ENCODE peak calls at places on chromosomes 12 and 14, in five cellular contexts. One of them, this sample, is unnamed.

GRCh38 chr12:72346331-72346944 is 74.3 kb downstream of the TRHDE start:
- DNase-seq in colonic mucosa: peak
- DNase-seq in mammary epithelial cell: peak
- DNase-seq in adrenal gland: peak
- DNase-seq in AG04450: peak
- DNase-seq in this sample: peak

GRCh38 chr12:132335179-132335756 is 5.9 kb upstream of the GALNT9 start:
- DNase-seq in mammary epithelial cell: no peak
- DNase-seq in colonic mucosa: no peak
- DNase-seq in adrenal gland: no peak
- DNase-seq in AG04450: no peak
- DNase-seq in this sample: no peak

GRCh38 chr12:473863-474577 is 14.3 kb downstream of the B4GALNT3 start:
- DNase-seq in colonic mucosa: no peak
- DNase-seq in mammary epithelial cell: no peak
- DNase-seq in adrenal gland: no peak
- DNase-seq in AG04450: no peak
- DNase-seq in this sample: no peak

GRCh38 chr14:52031781-52032180 is 37.1 kb downstream of the NID2 start:
- DNase-seq in AG04450: no peak
- DNase-seq in mammary epithelial cell: peak
- DNase-seq in adrenal gland: no peak
- DNase-seq in colonic mucosa: no peak
- DNase-seq in this sample: no peak

GRCh38 chr14:43003845-43004244 is 1397.2 kb downstream of the LRFN5 start:
- DNase-seq in colonic mucosa: no peak
- DNase-seq in AG04450: no peak
- DNase-seq in adrenal gland: no peak
- DNase-seq in mammary epithelial cell: no peak
- DNase-seq in this sample: no peak

GRCh38 chr14:37596790-37597189 is 1.4 kb downstream of the TTC6 start:
- DNase-seq in colonic mucosa: no peak
- DNase-seq in mammary epithelial cell: no peak
- DNase-seq in adrenal gland: no peak
- DNase-seq in AG04450: no peak
- DNase-seq in this sample: no peak

GRCh38 chr12:53844989-53845836 is 93.4 kb upstream of the HOXC13 start:
- DNase-seq in colonic mucosa: no peak
- DNase-seq in adrenal gland: no peak
- DNase-seq in AG04450: no peak
- DNase-seq in mammary epithelial cell: peak
- DNase-seq in this sample: no peak

GRCh38 chr12:61525331-61525730 is 734.9 kb upstream of the USP15 start:
- DNase-seq in colonic mucosa: no peak
- DNase-seq in mammary epithelial cell: no peak
- DNase-seq in adrenal gland: no peak
- DNase-seq in AG04450: no peak
- DNase-seq in this sample: no peak

GRCh38 chr12:87982208-87982607 is 47.0 kb downstream of the C12orf50 start:
- DNase-seq in colonic mucosa: no peak
- DNase-seq in mammary epithelial cell: no peak
- DNase-seq in adrenal gland: no peak
- DNase-seq in AG04450: peak
- DNase-seq in this sample: no peak

GRCh38 chr14:21414137-21414631 is 30.4 kb upstream of the SUPT16H start:
- DNase-seq in AG04450: no peak
- DNase-seq in adrenal gland: no peak
- DNase-seq in mammary epithelial cell: no peak
- DNase-seq in colonic mucosa: no peak
- DNase-seq in this sample: no peak

GRCh38 chr12:46907791-46908190 is 82.0 kb upstream of the SLC38A4 start:
- DNase-seq in AG04450: no peak
- DNase-seq in adrenal gland: no peak
- DNase-seq in colonic mucosa: no peak
- DNase-seq in mammary epithelial cell: no peak
- DNase-seq in this sample: no peak
- TF ChIP-seq CTCF in AG04450: no peak
- TF ChIP-seq CTCF in adrenal gland: no peak
- TF ChIP-seq CTCF in colonic mucosa: no peak
- TF ChIP-seq CTCF in mammary epithelial cell: no peak
- TF ChIP-seq CTCF in this sample: no peak

GRCh38 chr14:103697601-103698379 is 17.5 kb downstream of the XRCC3 start:
- DNase-seq in mammary epithelial cell: no peak
- DNase-seq in AG04450: no peak
- DNase-seq in colonic mucosa: no peak
- DNase-seq in adrenal gland: no peak
- DNase-seq in this sample: no peak

GRCh38 chr14:103698380-103699260 is 16.6 kb downstream of the XRCC3 start:
- DNase-seq in adrenal gland: no peak
- DNase-seq in mammary epithelial cell: no peak
- DNase-seq in colonic mucosa: peak
- DNase-seq in AG04450: no peak
- DNase-seq in this sample: no peak

GRCh38 chr14:103700753-103701490 is 14.3 kb downstream of the XRCC3 start:
- DNase-seq in colonic mucosa: no peak
- DNase-seq in mammary epithelial cell: no peak
- DNase-seq in adrenal gland: peak
- DNase-seq in AG04450: no peak
- DNase-seq in this sample: no peak

GRCh38 chr14:103699901-103700752 is 15.1 kb downstream of the XRCC3 start:
- DNase-seq in mammary epithelial cell: no peak
- DNase-seq in AG04450: no peak
- DNase-seq in colonic mucosa: no peak
- DNase-seq in adrenal gland: peak
- DNase-seq in this sample: no peak

GRCh38 chr14:103699261-103699661 is 16.0 kb downstream of the XRCC3 start:
- DNase-seq in adrenal gland: no peak
- DNase-seq in mammary epithelial cell: no peak
- DNase-seq in AG04450: no peak
- DNase-seq in colonic mucosa: no peak
- DNase-seq in this sample: no peak
- H3K27ac ChIP-seq in adrenal gland: no peak
- H3K27ac ChIP-seq in mammary epithelial cell: no peak
- H3K27ac ChIP-seq in AG04450: no peak
- H3K27ac ChIP-seq in colonic mucosa: no peak
- H3K27ac ChIP-seq in this sample: no peak

GRCh38 chr14:101887219-101887618 is 77.2 kb upstream of the DYNC1H1 start:
- DNase-seq in adrenal gland: no peak
- DNase-seq in colonic mucosa: no peak
- DNase-seq in mammary epithelial cell: no peak
- DNase-seq in AG04450: no peak
- DNase-seq in this sample: no peak

GRCh38 chr14:101888182-101888581 is 76.2 kb upstream of the DYNC1H1 start:
- DNase-seq in mammary epithelial cell: no peak
- DNase-seq in AG04450: no peak
- DNase-seq in adrenal gland: no peak
- DNase-seq in colonic mucosa: peak
- DNase-seq in this sample: no peak

GRCh38 chr14:101889366-101889765 is 75.0 kb upstream of the DYNC1H1 start:
- DNase-seq in adrenal gland: no peak
- DNase-seq in mammary epithelial cell: no peak
- DNase-seq in AG04450: no peak
- DNase-seq in colonic mucosa: peak
- DNase-seq in this sample: no peak

GRCh38 chr14:101891471-101891870 is 72.9 kb upstream of the DYNC1H1 start:
- DNase-seq in mammary epithelial cell: no peak
- DNase-seq in adrenal gland: no peak
- DNase-seq in AG04450: no peak
- DNase-seq in colonic mucosa: peak
- DNase-seq in this sample: no peak

DNA sequence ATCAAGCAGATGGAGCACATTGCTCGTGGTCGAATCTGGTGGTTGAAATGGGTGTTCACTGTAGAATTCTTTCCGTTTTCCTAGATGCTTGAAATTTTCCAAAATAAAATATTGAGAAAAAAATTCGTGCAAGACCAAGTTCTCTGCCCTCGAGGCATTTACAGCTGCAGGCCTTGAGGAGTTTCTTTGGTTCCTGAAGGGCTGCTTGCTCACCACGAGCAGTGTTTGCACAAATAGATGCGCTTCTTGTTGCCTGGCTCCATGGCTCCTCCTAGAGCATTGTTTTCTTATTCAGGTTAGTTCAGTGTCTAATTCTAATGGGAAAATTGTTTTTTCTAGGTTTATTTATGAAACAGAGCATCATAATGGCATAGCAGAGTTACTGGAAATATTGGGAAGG is 74.5 kb upstream of the DYNC1H1 start:
- DNase-seq in colonic mucosa: peak
- DNase-seq in adrenal gland: no peak
- DNase-seq in AG04450: no peak
- DNase-seq in mammary epithelial cell: no peak
- DNase-seq in this sample: peak
- TF ChIP-seq CTCF in colonic mucosa: no peak
- TF ChIP-seq CTCF in adrenal gland: no peak
- TF ChIP-seq CTCF in AG04450: no peak
- TF ChIP-seq CTCF in mammary epithelial cell: no peak
- TF ChIP-seq CTCF in this sample: no peak

GRCh38 chr14:59229653-59230406 is 41.4 kb downstream of the DAAM1 start:
- DNase-seq in mammary epithelial cell: no peak
- DNase-seq in adrenal gland: no peak
- DNase-seq in colonic mucosa: no peak
- DNase-seq in AG04450: no peak
- DNase-seq in this sample: no peak
- H3K27ac ChIP-seq in mammary epithelial cell: no peak
- H3K27ac ChIP-seq in adrenal gland: no peak
- H3K27ac ChIP-seq in colonic mucosa: no peak
- H3K27ac ChIP-seq in AG04450: no peak
- H3K27ac ChIP-seq in this sample: no peak

GRCh38 chr12:57737467-57738141 is 938 bp downstream of the AGAP2 start:
- DNase-seq in mammary epithelial cell: no peak
- DNase-seq in colonic mucosa: no peak
- DNase-seq in AG04450: no peak
- DNase-seq in adrenal gland: no peak
- DNase-seq in this sample: no peak
- TF ChIP-seq CTCF in mammary epithelial cell: no peak
- TF ChIP-seq CTCF in colonic mucosa: no peak
- TF ChIP-seq CTCF in AG04450: peak
- TF ChIP-seq CTCF in adrenal gland: no peak
- TF ChIP-seq CTCF in this sample: no peak

GRCh38 chr12:6507102-6507998 is 13.4 kb downstream of the NCAPD2 start:
- DNase-seq in mammary epithelial cell: peak
- DNase-seq in adrenal gland: no peak
- DNase-seq in AG04450: no peak
- DNase-seq in colonic mucosa: no peak
- DNase-seq in this sample: no peak
- H3K27ac ChIP-seq in mammary epithelial cell: peak
- H3K27ac ChIP-seq in adrenal gland: no peak
- H3K27ac ChIP-seq in AG04450: peak
- H3K27ac ChIP-seq in colonic mucosa: no peak
- H3K27ac ChIP-seq in this sample: no peak

This sample was measured in HL-60.